ENCODE peak calls at places on chromosomes 5 and 9, in five cellular contexts. X is H1, B is IMR-90, W is neuronal stem cell, R is H9. M is an unnamed sample.

GRCh38 chr5:157971466-157972324 is 112.8 kb upstream of the CLINT1 start:
- DNase-seq in X (no peak), B (no peak), W (peak; percentile 36), R (peak; percentile 43), M (no peak)

GRCh38 chr9:93094294-93095204 is 1.5 kb upstream of the CARD19 start:
- DNase-seq in X (no peak), B (no peak), W (no peak), R (no peak), M (peak; percentile 30)

GRCh38 chr5:31361234-31361633 is 167.7 kb downstream of the CDH6 start:
- DNase-seq in X (no peak), B (peak; percentile 76), W (no peak), R (no peak), M (no peak)

GRCh38 chr9:115198018-115198417 is 80.1 kb upstream of the TNC start:
- DNase-seq in X (no peak), B (peak; percentile 79), W (no peak), R (no peak), M (peak; percentile 68)

GRCh38 chr5:116938488-116938887 is 363.9 kb upstream of the SEMA6A start:
- DNase-seq in X (peak; percentile 70), B (no peak), W (peak; percentile 32), R (peak; percentile 88), M (peak; percentile 19)

GRCh38 chr9:15144567-15145174 is 162.3 kb downstream of the TTC39B start:
- DNase-seq in X (no peak), B (no peak), W (no peak), R (no peak), M (no peak)

GRCh38 chr9:107246259-107247254 is 36.5 kb upstream of the RAD23B start:
- DNase-seq in X (no peak), B (peak; percentile 13), W (no peak), R (peak; percentile 69), M (peak; percentile 23)

GRCh38 chr9:96490534-96491078 is 40.6 kb downstream of the HABP4 start:
- DNase-seq in X (no peak), B (no peak), W (no peak), R (no peak), M (no peak)

GRCh38 chr9:107983191-107983603 is 493.6 kb upstream of the KLF4 start:
- DNase-seq in X (no peak), B (peak; percentile 56), W (no peak), R (no peak), M (peak; percentile 26)

GRCh38 chr5:73938280-73938937 is 312.4 kb downstream of the ARHGEF28 start:
- DNase-seq in X (no peak), B (peak; percentile 96), W (no peak), R (no peak), M (peak; percentile 95)

GRCh38 chr5:167549763-167550162 is 741.7 kb upstream of the WWC1 start:
- DNase-seq in X (no peak), B (no peak), W (no peak), R (no peak), M (no peak)

GRCh38 chr9:14358523-14358922 is 44.6 kb upstream of the NFIB start:
- DNase-seq in X (no peak), B (peak; percentile 21), W (no peak), R (no peak), M (peak; percentile 47)

GRCh38 chr5:112681481-112681908 is 56.2 kb upstream of the APC start:
- DNase-seq in X (no peak), B (no peak), W (no peak), R (no peak), M (peak; percentile 6)

GRCh38 chr5:132224721-132225120 is 2.9 kb downstream of the P4HA2 start:
- DNase-seq in X (no peak), B (peak; percentile 48), W (no peak), R (no peak), M (peak; percentile 65)

GRCh38 chr5:4511996-4512656 is 628.0 kb upstream of the ADAMTS16 start:
- DNase-seq in X (peak; percentile 33), B (no peak), W (no peak), R (peak; percentile 69), M (no peak)

GRCh38 chr5:132774406-132774805 is 2.6 kb downstream of the SEPTIN8 start:
- DNase-seq in X (no peak), B (no peak), W (no peak), R (no peak), M (no peak)

GRCh38 chr9:36163049-36163839 is 5.9 kb upstream of the CCIN start:
- DNase-seq in X (peak; percentile 78), B (peak; percentile 86), W (no peak), R (peak; percentile 92), M (peak; percentile 84)

GRCh38 chr5:111656580-111656979 is 100.4 kb downstream of the NREP start:
- DNase-seq in X (no peak), B (no peak), W (no peak), R (no peak), M (no peak)

GRCh38 chr9:92659601-92660000 is 10.3 kb downstream of the IPPK start:
- DNase-seq in X (no peak), B (no peak), W (peak; percentile 40), R (no peak), M (no peak)

GRCh38 chr9:100639851-100640250 is 62.0 kb downstream of the CAVIN4 start:
- DNase-seq in X (no peak), B (no peak), W (no peak), R (no peak), M (no peak)

GRCh38 chr9:109880276-109881169 is 100.5 kb downstream of the PALM2AKAP2 start:
- DNase-seq in X (peak; percentile 39), B (peak; percentile 41), W (peak; percentile 9), R (peak; percentile 80), M (peak; percentile 44)

GRCh38 chr5:130687085-130687733 is 477.8 kb downstream of the HINT1 start:
- DNase-seq in X (no peak), B (no peak), W (no peak), R (no peak), M (no peak)

GRCh38 chr5:38853753-38854470 is 8.1 kb downstream of the OSMR start:
- DNase-seq in X (no peak), B (peak; percentile 94), W (no peak), R (no peak), M (peak; percentile 92)

GRCh38 chr5:3031733-3032378 is 280.4 kb upstream of the IRX2 start:
- DNase-seq in X (no peak), B (no peak), W (no peak), R (no peak), M (no peak)

GRCh38 chr5:81729276-81729675 is 21.6 kb downstream of the SSBP2 start:
- DNase-seq in X (no peak), B (no peak), W (no peak), R (no peak), M (no peak)

GRCh38 chr5:56516936-56517521 is 283.9 kb upstream of the ANKRD55 start:
- DNase-seq in X (no peak), B (peak; percentile 29), W (no peak), R (no peak), M (peak; percentile 59)

GRCh38 chr5:178434851-178435250 is 155.3 kb downstream of the COL23A1 start:
- DNase-seq in X (no peak), B (no peak), W (no peak), R (peak; percentile 24), M (no peak)

GRCh38 chr5:116566251-116566650 is 8.4 kb downstream of the SEMA6A start:
- DNase-seq in X (no peak), B (no peak), W (no peak), R (no peak), M (no peak)

GRCh38 chr9:121958530-121958929 is 134.6 kb downstream of the TTLL11 start:
- DNase-seq in X (no peak), B (peak; percentile 21), W (no peak), R (no peak), M (no peak)

GRCh38 chr9:71755869-71756268 is 12.4 kb downstream of the CEMIP2 start:
- DNase-seq in X (no peak), B (no peak), W (no peak), R (no peak), M (no peak)

GRCh38 chr9:111099199-111100005 is 61.1 kb upstream of the LPAR1 start:
- DNase-seq in X (peak; percentile 47), B (no peak), W (peak; percentile 71), R (peak; percentile 63), M (peak; percentile 39)

GRCh38 chr9:99368341-99369326 is 146.6 kb downstream of the SEC61B start:
- DNase-seq in X (no peak), B (peak; percentile 83), W (peak; percentile 12), R (no peak), M (peak; percentile 79)

DNA sequence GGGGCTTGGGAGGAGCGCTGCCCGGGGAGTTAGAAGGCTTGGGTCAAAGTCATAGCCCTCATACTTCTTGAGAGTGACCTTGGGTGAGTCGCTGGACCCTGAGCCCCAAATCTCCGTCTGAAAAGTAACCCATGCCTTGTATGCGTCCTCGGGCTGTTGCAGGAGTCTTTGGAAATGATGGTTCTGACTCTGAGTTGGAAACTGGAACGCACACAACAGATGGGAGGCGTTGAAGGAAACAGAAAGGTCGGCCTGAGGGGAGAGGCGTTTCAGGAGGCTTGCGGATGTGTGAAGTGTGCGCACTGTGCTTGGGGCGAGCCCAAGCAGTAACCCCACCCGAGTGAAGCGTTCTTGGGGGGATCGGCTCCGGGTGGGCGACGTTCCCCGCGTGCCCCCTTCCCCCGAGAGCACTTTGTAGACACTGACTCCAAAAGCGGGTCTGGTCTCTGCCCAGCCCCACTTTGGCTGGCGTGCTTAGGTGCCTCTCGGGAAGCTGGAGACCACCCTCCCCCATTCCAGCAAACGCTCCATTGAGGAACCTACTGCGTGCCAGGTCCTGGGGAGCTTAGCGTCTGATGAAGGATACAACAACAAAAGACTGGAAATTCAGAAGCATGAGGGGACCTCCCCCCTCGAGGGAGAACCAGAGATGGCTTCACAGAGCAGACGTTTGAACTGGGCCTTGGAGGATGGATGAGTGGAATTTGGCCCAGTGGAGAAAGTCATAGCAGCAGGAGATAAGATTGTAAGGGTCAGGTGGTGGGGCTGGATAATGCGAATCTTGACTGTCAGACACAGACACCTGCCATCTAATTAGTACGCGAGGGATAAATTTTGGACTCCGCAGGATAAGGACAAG is 949 bp upstream of the SLC25A51 start:
- DNase-seq in X (no peak), B (peak; percentile 32), W (no peak), R (no peak), M (no peak)
- H2AFZ ChIP-seq in X (peak overlapping the region; percentile 85), B (peak overlapping the region; percentile 96), W (peak overlapping the region; percentile 100), R (peak overlapping the region; percentile 66), M (peak overlapping the region; percentile 54)

GRCh38 chr5:98767563-98767962 is 5.9 kb upstream of the RGMB start:
- DNase-seq in X (no peak), B (peak; percentile 13), W (peak; percentile 45), R (no peak), M (no peak)
- H2BK15ac ChIP-seq in X (no peak overlapping the region), B (peak overlapping the region; percentile 24), W (no peak overlapping the region), R (no peak overlapping the region), M (no peak overlapping the region)

GRCh38 chr9:21096901-21097255 is 19.1 kb upstream of the IFNB1 start:
- DNase-seq in X (no peak), B (no peak), W (no peak), R (no peak), M (no peak)
- H2BK5ac ChIP-seq in X (no peak overlapping the region), B (no peak overlapping the region), W (no peak overlapping the region), R (no peak overlapping the region), M (no peak overlapping the region)

DNA sequence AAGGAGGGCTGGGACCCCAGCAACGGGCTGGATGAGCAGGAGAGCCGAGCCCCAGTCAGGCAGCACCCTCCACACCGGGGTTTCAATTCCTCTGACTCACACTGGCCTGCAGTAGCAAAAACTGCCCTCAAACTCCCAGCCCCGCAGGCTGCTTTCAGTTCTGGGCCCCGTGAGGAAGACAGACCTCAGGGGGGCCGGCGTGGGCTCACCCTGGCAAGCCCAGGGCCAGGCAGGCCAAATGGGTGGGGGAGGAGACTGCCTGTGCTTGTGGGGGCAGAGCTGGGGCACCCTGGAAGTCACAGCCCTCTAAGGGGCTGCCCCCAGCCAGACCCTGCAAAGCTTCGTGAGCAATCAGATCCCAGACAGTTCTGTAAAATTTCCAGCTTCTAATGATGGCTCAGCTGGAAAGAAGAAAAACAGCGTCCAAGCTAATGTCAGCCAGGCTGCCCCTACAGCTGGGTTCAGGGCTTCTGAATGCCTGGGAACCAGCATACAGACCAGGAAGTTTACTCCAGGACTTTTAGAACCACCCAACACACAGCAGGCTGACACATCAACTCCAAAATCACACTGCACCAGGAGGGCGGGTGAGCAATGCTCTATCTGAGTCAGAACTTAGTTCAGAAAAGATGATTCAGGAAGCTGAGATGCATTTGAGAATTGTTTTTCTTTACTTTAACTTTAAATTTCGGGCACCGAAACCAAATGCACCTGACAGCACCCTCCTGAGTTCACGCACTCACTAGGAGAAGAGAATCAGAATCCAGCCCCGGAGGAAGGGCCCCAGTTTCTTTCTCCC is 34.7 kb downstream of the LPCAT1 start:
- DNase-seq in X (no peak), B (peak; percentile 90), W (no peak), R (no peak), M (peak; percentile 26)
- H2AFZ ChIP-seq in X (no peak overlapping the region), B (no peak overlapping the region), W (no peak overlapping the region), R (no peak overlapping the region), M (no peak overlapping the region)

M was measured in mesenchymal stem cell.